ENCODE peak calls at places on chromosomes 11 and 22, in five cellular contexts. C is adrenal gland; N is hepatocyte; I is ovary; F is CD4-positive, CD25-positive, alpha-beta regulatory T cell. Q is an unnamed sample.

GRCh38 chr11:10366568-10367331 is 61.9 kb downstream of the ADM start:
- DNase-seq in C (peak; percentile 81), N (peak; percentile 95), I (peak; percentile 91), F (peak; percentile 72), Q (peak; percentile 91)

GRCh38 chr22:26476705-26477340 is 6.8 kb downstream of the HPS4 start:
- DNase-seq in C (no peak), N (no peak), I (no peak), F (no peak), Q (no peak)

GRCh38 chr11:8109675-8110074 is 28.7 kb downstream of the TUB start:
- DNase-seq in C (no peak), N (no peak), I (no peak), F (no peak), Q (no peak)

GRCh38 chr22:26404851-26405357 is 24.2 kb upstream of the ASPHD2 start:
- DNase-seq in C (no peak), N (no peak), I (no peak), F (no peak), Q (peak; percentile 28)

GRCh38 chr11:16347928-16348685 is 8.2 kb downstream of the SOX6 start:
- DNase-seq in C (no peak), N (no peak), I (no peak), F (no peak), Q (peak; percentile 49)

GRCh38 chr11:27649800-27650199 is 50.5 kb downstream of the BDNF start:
- DNase-seq in C (no peak), N (no peak), I (no peak), F (no peak), Q (no peak)

GRCh38 chr22:22197993-22198402 is 46.6 kb upstream of the VPREB1 start:
- DNase-seq in C (no peak), N (no peak), I (no peak), F (no peak), Q (no peak)

GRCh38 chr22:28903080-28903479 is 19.7 kb downstream of the ZNRF3 start:
- DNase-seq in C (no peak), N (no peak), I (peak; percentile 58), F (no peak), Q (no peak)

GRCh38 chr22:41021039-41021654 is 70.0 kb downstream of the RBX1 start:
- DNase-seq in C (peak; percentile 27), N (peak; percentile 23), I (peak; percentile 55), F (peak; percentile 7), Q (peak; percentile 10)

GRCh38 chr11:67413266-67413797 is 2.1 kb upstream of the CARNS1 start:
- DNase-seq in C (no peak), N (no peak), I (no peak), F (no peak), Q (no peak)

GRCh38 chr11:8258289-8258688 is 5.4 kb downstream of the LMO1 start:
- DNase-seq in C (no peak), N (no peak), I (no peak), F (no peak), Q (no peak)

GRCh38 chr11:91141655-91142054 is 918.8 kb upstream of the CHORDC1 start:
- DNase-seq in C (no peak), N (no peak), I (no peak), F (no peak), Q (no peak)

GRCh38 chr22:31122532-31123291 is at the start of gene INPP5J:
- DNase-seq in C (peak; percentile 62), N (peak; percentile 82), I (peak; percentile 57), F (no peak), Q (peak; percentile 64)

GRCh38 chr11:70825893-70826540 is 426.4 kb downstream of the SHANK2 start:
- DNase-seq in C (no peak), N (no peak), I (no peak), F (no peak), Q (no peak)

GRCh38 chr22:45742866-45743450 is 71.3 kb downstream of the ATXN10 start:
- DNase-seq in C (no peak), N (peak; percentile 63), I (no peak), F (no peak), Q (peak; percentile 11)

GRCh38 chr11:89327885-89328284 is 150.2 kb downstream of the TYR start:
- DNase-seq in C (no peak), N (no peak), I (no peak), F (no peak), Q (no peak)

GRCh38 chr11:122037911-122038310 is 78.1 kb downstream of the BLID start:
- DNase-seq in C (no peak), N (no peak), I (no peak), F (no peak), Q (no peak)

GRCh38 chr11:20110908-20111669 is 49.2 kb downstream of the DBX1 start:
- DNase-seq in C (peak; percentile 27), N (peak; percentile 81), I (peak; percentile 45), F (peak; percentile 57), Q (peak; percentile 36)

GRCh38 chr11:72606362-72607100 is 67.7 kb downstream of the PDE2A start:
- DNase-seq in C (no peak), N (no peak), I (peak; percentile 56), F (no peak), Q (no peak)

GRCh38 chr11:99020324-99021225 is at the start of gene CNTN5:
- DNase-seq in C (peak; percentile 21), N (peak; percentile 79), I (no peak), F (peak; percentile 1), Q (peak; percentile 62)

GRCh38 chr11:5618807-5619206 is 6.0 kb upstream of the TRIM34 start:
- DNase-seq in C (no peak), N (peak; percentile 47), I (no peak), F (no peak), Q (no peak)

GRCh38 chr22:17664414-17665045 is 26.0 kb downstream of the BCL2L13 start:
- DNase-seq in C (no peak), N (peak; percentile 11), I (no peak), F (no peak), Q (no peak)

GRCh38 chr22:17706451-17706900 is 67.8 kb downstream of the BID start:
- DNase-seq in C (peak; percentile 71), N (peak; percentile 77), I (no peak), F (peak; percentile 77), Q (peak; percentile 86)

DNA sequence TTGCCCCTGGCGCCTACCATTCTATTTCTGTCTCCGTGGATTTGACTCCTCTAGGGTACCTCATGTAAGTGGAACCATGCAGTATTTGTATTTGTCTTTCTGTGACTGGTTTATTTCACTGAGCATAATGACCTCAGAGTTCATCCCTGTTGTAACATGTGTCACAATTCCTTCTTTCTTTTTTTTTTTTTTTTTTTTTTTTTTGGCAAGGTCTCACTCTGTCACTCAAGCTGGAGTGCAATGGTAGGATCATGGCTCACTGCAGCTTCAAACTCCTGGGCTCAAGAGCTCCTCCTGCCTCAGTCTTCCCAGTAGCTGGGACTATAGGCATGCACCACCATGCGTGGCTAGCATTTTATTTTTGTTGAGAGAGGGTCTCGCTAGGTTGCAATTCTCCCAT is 74.0 kb upstream of the SEPTIN5 start:
- DNase-seq in C (no peak), N (no peak), I (no peak), F (no peak), Q (no peak)
- H3K4me1 ChIP-seq in C (no peaks in the 10 kb centered on the region), N (no peaks in the 10 kb centered on the region), I (no peaks in the 10 kb centered on the region), F (no peaks in the 10 kb centered on the region), Q (no peaks in the 10 kb centered on the region)

GRCh38 chr11:93541884-93542752 is 1.1 kb downstream of the SMCO4 start:
- DNase-seq in C (peak; percentile 36), N (peak; percentile 63), I (peak; percentile 54), F (peak; percentile 66), Q (peak; percentile 68)

GRCh38 chr11:93545566-93545965 is 2.4 kb upstream of the SMCO4 start:
- DNase-seq in C (no peak), N (no peak), I (no peak), F (no peak), Q (no peak)

GRCh38 chr11:93542753-93543246 is 391 bp downstream of the SMCO4 start:
- DNase-seq in C (peak; percentile 58), N (no peak), I (peak; percentile 61), F (no peak), Q (no peak)

GRCh38 chr11:93541154-93541553 is 2.0 kb downstream of the SMCO4 start:
- DNase-seq in C (no peak), N (no peak), I (no peak), F (no peak), Q (no peak)

DNA sequence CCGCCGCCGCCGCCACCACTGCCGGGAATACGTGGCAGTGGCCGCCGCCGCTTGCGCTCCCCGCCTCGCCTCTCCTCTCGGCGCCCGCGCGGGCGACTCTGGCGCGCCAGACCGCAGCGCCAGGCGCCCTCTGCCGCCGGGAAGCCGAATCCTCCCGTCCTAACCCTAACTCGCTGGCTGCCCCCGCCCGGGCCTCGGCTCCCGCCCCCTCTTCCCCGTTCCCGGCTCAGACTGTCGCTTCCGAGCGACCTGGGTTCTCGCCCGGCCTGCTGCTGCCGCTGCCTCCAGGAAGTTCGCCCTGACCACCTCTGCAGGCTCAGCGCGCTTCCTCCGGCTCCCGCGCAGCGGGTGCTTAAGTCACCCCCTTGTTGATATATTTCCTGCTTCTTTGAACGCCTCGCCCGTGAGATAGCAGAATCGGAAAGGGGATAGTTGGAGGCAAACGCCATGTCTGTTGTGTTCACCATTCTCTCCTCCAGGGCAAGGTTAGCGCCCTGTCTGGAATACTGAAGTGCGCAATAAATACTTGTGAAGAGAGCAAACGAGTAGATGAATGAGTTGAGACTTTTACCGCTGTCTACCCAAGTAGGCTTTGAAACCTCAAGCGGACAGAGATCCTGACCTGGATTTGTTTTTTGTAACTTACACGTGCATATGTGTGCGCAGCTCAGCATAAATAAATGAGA is at the start of gene SMCO4:
- DNase-seq in C (peak; percentile 87), N (peak; percentile 94), I (peak; percentile 88), F (peak; percentile 74), Q (peak; percentile 91)
- H3K27me3 ChIP-seq in C (no peaks in the 10 kb centered on the region), N (no peaks in the 10 kb centered on the region), I (no peaks in the 10 kb centered on the region), F (peaks cover 27% of the 10 kb centered on the region), Q (no peaks in the 10 kb centered on the region)

DNA sequence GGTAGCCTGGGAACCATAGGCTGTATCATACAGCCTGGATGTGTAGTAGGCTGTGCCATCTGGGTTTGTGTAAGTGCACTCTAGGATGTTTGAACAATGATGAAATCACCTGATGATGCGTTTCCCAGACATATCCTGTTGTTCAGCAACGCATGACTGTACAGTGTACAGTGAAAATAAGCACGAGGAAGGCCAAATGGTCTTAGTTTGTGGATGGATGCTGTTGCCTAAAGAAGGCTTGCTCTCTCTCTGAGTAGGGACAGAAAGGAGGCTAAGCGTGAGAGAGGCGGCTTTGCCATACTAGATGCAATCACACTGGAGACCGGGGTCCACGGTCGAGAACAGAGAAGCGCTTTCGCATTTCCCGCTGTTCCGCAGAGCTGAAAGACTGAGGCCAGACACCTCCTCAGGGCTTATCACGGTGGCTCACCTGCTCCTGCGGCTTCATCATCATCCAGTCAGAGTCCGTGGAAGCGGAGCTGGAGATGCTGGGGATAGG is 27.6 kb upstream of the APLP2 start:
- DNase-seq in C (no peak), N (no peak), I (no peak), F (no peak), Q (no peak)
- H3K4me1 ChIP-seq in C (no peaks in the 10 kb centered on the region), N (no peaks in the 10 kb centered on the region), I (no peaks in the 10 kb centered on the region), F (no peaks in the 10 kb centered on the region), Q (no peaks in the 10 kb centered on the region)

DNA sequence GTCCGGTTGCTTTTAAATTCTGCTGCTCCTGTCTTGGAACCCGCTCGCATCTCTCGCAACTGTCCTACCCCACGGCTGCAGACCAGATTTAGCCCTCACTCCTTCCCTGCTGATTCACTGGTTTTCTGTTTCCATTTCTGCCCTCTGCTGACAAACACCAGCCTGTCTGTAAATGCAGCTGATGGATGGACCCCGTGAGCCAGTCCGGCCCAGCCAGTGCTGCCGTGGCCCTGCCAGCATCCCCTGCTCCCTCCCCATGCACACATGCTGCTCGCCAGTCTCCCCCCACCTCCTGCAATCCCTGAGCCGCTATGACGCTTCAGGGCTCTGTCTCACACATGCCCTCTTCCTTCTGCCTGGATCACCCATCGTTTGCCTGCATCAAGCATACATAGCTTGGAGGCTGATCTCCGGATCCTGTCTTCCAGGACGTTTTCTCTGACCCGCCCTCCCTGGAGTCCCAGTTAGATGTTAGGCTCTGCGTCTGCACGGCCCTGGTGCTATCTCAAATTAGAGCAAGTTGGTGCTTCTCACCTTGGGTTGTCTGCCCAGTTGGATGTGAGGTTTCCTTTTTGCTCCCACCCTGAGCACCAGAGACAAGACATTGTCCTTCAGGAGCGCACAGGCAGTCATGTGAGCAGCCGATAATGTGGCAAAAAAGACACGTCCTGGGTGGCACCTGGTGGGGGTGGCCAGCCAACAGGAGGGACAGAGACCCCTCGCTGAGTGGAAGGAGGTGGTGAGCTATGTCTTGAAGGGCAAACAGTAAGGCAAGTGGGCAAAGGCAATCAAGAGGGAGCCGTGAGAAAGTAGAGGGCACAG is 4.3 kb upstream of the ACR start:
- DNase-seq in C (peak; percentile 16), N (no peak), I (peak; percentile 27), F (no peak), Q (no peak)
- H3K27me3 ChIP-seq in C (peaks cover 16% of the 10 kb centered on the region), N (peaks cover 3% of the 10 kb centered on the region), I (no peaks in the 10 kb centered on the region), F (no peaks in the 10 kb centered on the region), Q (peaks cover 10% of the 10 kb centered on the region)

Q was measured in A673.